ENCODE peak calls at places on chromosome 7, in four cellular contexts. One of them, this sample, is unnamed.

GRCh38 chr7:98551541-98552273 is 65.4 kb upstream of the NPTX2 start:
- DNase-seq in GM12891: no peak
- DNase-seq in GM12878: no peak
- DNase-seq in GM12892: no peak
- DNase-seq in this sample: no peak

GRCh38 chr7:69795932-69796331 is 197.7 kb downstream of the AUTS2 start:
- DNase-seq in GM12891: no peak
- DNase-seq in GM12878: no peak
- DNase-seq in GM12892: no peak
- DNase-seq in this sample: no peak

GRCh38 chr7:147400221-147400689 is 1190.3 kb upstream of the C7orf33 start:
- DNase-seq in GM12891: no peak
- DNase-seq in GM12878: no peak
- DNase-seq in GM12892: no peak
- DNase-seq in this sample: no peak

GRCh38 chr7:151077705-151078232 is 2.8 kb downstream of the FASTK start:
- DNase-seq in GM12891: no peak
- DNase-seq in GM12878: no peak
- DNase-seq in GM12892: no peak
- DNase-seq in this sample: no peak

GRCh38 chr7:120272261-120272895 is 597 bp upstream of the KCND2 start:
- DNase-seq in GM12891: peak
- DNase-seq in GM12878: peak
- DNase-seq in GM12892: peak
- DNase-seq in this sample: no peak

GRCh38 chr7:23067271-23067670 is 38.3 kb upstream of the KLHL7 start:
- DNase-seq in GM12891: no peak
- DNase-seq in GM12878: no peak
- DNase-seq in GM12892: no peak
- DNase-seq in this sample: no peak

GRCh38 chr7:79132844-79133451 is 320.5 kb downstream of the MAGI2 start:
- DNase-seq in GM12891: no peak
- DNase-seq in GM12878: no peak
- DNase-seq in GM12892: no peak
- DNase-seq in this sample: peak

GRCh38 chr7:141362580-141363435 is 188.4 kb upstream of the AGK start:
- DNase-seq in GM12891: no peak
- DNase-seq in GM12878: no peak
- DNase-seq in GM12892: no peak
- DNase-seq in this sample: no peak

GRCh38 chr7:45147858-45148652 is 9.5 kb upstream of the RAMP3 start:
- DNase-seq in GM12891: no peak
- DNase-seq in GM12878: no peak
- DNase-seq in GM12892: no peak
- DNase-seq in this sample: no peak

DNA sequence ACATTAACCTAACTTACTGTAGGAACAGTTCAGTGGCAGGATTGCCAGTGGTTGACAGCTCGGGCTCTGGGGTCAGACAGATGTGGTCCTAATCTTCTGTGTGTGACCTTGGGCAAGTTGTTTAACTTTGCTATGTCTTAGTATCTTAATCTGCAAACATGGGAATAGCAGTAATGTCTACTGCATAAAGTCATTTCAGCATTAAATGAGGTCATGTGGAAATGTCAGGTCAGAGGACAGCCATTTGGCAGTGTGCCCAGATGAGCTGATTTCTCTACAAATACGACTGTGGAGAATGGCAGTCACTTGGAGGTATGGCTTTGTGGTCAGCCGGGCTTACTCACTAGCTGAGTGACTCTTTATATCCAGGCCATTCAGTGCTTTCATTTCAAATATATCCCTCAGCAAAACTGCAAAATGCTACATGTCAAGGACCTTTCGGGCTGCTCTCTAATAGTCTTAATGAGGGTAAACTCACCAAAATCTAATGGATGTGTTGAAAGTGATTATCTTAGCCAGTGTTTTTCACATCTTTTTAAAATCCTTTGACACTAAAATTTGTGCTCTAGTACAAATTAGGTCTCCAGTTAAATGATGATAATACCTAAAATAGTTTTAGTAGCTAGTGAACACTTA is 171.4 kb downstream of the ST7 start:
- DNase-seq in GM12891: no peak
- DNase-seq in GM12878: peak
- DNase-seq in GM12892: no peak
- DNase-seq in this sample: peak
- TF ChIP-seq POLR2AphosphoS5 in GM12891: peak
- TF ChIP-seq POLR2AphosphoS5 in GM12878: no peak
- TF ChIP-seq POLR2AphosphoS5 in GM12892: no peak
- TF ChIP-seq POLR2AphosphoS5 in this sample: peak

DNA sequence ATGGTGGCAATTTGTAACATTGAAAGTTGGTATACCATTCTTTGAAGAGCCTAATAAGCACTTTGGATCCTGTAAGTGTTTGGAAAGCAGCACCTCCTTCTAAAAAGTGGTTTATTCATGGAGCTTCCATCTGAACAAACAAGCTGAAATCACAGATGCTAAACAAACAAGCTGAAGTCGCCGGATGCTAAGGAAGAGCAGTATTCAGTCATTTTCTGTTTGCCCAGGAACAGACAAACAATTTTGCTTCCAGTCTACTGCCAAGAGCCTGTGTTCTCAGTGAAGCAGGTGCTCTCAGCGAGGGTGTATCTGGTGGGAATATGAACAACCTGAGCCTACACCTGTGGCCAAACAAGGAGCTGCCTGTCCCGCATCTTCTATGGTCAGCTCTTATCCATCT is 6.3 kb downstream of the COL28A1 start:
- DNase-seq in GM12891: no peak
- DNase-seq in GM12878: no peak
- DNase-seq in GM12892: no peak
- DNase-seq in this sample: no peak
- TF ChIP-seq POLR2AphosphoS5 in GM12891: no peak
- TF ChIP-seq POLR2AphosphoS5 in GM12878: no peak
- TF ChIP-seq POLR2AphosphoS5 in GM12892: no peak
- TF ChIP-seq POLR2AphosphoS5 in this sample: no peak

GRCh38 chr7:1087462-1087809 is 477 bp upstream of the GPER1 start:
- DNase-seq in GM12891: no peak
- DNase-seq in GM12878: no peak
- DNase-seq in GM12892: no peak
- DNase-seq in this sample: no peak

GRCh38 chr7:1085910-1086421 is 1.9 kb upstream of the GPER1 start:
- DNase-seq in GM12891: no peak
- DNase-seq in GM12878: no peak
- DNase-seq in GM12892: no peak
- DNase-seq in this sample: no peak

GRCh38 chr7:1086588-1087461 is 1.1 kb upstream of the GPER1 start:
- DNase-seq in GM12891: peak
- DNase-seq in GM12878: no peak
- DNase-seq in GM12892: peak
- DNase-seq in this sample: no peak

GRCh38 chr7:1090236-1090635 is 2.3 kb downstream of the GPER1 start:
- DNase-seq in GM12891: no peak
- DNase-seq in GM12878: no peak
- DNase-seq in GM12892: no peak
- DNase-seq in this sample: no peak

DNA sequence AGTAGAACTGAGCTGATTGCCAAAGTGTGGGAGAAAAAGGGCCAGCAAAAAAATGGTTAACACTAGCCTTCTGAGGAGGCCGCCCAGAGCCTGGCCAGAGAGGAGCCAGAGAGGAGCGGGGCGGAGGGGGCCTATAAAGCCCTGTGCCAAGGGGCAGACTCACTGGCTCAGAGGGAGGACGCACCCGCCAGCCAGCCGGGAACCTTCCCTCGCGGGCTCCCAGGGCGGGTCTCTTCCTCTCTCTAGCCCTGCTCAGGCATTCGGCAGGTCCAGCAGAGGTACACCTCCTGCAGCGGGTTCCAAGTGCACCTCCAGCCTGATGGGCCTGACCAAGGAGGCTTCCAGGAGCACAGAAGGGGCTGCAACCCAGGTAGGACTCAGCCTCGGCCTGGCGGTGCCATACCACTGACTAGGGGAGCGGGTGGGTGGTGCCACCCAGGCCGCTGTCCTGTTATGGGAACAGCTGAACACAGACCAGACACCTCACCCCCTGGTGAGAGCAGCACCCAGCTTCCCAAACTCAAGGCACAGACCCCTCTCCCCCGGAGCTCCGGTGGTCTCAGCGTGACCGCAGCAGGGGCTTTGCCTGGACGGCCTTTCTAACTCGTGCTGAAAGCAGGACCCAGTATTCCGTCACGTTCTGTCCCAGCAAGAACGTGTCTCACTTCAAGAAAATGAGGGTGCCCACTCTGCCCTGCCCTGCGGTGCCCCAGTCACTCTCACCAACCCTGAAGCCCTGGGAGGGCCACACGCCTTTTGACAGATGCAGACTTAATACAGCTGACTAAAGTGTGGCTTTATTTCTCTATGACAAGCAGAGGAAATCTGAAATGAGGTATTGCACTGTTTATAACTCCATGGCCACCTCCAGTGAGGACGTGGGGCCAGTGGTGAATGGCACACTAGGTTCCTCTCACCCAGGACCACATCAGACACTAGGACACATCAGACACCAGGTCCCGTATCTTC is at the start of gene GPER1:
- DNase-seq in GM12891: no peak
- DNase-seq in GM12878: no peak
- DNase-seq in GM12892: no peak
- DNase-seq in this sample: no peak
- TF ChIP-seq POLR2AphosphoS5 in GM12891: no peak
- TF ChIP-seq POLR2AphosphoS5 in GM12878: no peak
- TF ChIP-seq POLR2AphosphoS5 in GM12892: no peak
- TF ChIP-seq POLR2AphosphoS5 in this sample: no peak

DNA sequence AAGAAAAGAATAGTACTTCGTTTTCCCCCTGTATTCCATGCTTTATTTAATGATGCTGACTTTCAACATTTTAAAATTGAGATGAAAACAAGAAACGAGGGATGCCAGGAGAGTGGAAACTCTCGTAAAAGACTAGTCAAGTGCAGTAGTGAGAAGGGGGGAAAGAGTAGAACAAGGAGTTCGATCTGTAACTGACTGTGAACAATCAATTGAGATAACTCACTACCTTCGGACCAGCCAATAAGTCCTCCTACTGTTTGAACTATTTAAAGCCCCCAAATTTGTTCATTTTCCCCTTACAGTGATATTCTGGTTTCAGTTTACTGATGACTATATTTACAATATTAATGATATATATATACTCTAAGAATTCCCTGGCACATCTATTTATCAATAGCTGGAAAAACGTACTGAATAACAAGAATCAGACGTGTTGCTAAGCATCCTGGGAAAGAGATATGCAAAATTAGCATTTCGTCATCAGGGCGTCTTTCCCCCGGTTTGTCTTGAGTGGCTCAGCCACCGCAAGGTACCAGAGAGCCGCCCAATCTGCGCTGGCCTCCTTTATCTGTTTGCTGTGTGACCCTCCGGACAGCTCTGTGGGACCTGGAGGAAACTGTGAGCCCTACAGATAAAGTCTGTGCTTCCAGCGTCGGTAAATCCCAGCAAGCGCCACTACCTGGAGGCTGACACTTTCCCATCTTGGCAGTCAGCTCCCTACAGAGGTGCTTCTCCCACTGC is 41.1 kb downstream of the PDIA4 start:
- DNase-seq in GM12891: peak
- DNase-seq in GM12878: peak
- DNase-seq in GM12892: peak
- DNase-seq in this sample: peak
- TF ChIP-seq POLR2AphosphoS5 in GM12891: no peak
- TF ChIP-seq POLR2AphosphoS5 in GM12878: no peak
- TF ChIP-seq POLR2AphosphoS5 in GM12892: no peak
- TF ChIP-seq POLR2AphosphoS5 in this sample: no peak

GRCh38 chr7:159013181-159013690 is 131.4 kb downstream of the VIPR2 start:
- DNase-seq in GM12891: no peak
- DNase-seq in GM12878: no peak
- DNase-seq in GM12892: no peak
- DNase-seq in this sample: no peak

GRCh38 chr7:159013825-159014289 is 130.8 kb downstream of the VIPR2 start:
- DNase-seq in GM12891: no peak
- DNase-seq in GM12878: no peak
- DNase-seq in GM12892: no peak
- DNase-seq in this sample: no peak

GRCh38 chr7:159014297-159015062 is 130.2 kb downstream of the VIPR2 start:
- DNase-seq in GM12891: no peak
- DNase-seq in GM12878: no peak
- DNase-seq in GM12892: no peak
- DNase-seq in this sample: no peak

GRCh38 chr7:159010951-159011820 is 133.5 kb downstream of the VIPR2 start:
- DNase-seq in GM12891: no peak
- DNase-seq in GM12878: no peak
- DNase-seq in GM12892: no peak
- DNase-seq in this sample: no peak

DNA sequence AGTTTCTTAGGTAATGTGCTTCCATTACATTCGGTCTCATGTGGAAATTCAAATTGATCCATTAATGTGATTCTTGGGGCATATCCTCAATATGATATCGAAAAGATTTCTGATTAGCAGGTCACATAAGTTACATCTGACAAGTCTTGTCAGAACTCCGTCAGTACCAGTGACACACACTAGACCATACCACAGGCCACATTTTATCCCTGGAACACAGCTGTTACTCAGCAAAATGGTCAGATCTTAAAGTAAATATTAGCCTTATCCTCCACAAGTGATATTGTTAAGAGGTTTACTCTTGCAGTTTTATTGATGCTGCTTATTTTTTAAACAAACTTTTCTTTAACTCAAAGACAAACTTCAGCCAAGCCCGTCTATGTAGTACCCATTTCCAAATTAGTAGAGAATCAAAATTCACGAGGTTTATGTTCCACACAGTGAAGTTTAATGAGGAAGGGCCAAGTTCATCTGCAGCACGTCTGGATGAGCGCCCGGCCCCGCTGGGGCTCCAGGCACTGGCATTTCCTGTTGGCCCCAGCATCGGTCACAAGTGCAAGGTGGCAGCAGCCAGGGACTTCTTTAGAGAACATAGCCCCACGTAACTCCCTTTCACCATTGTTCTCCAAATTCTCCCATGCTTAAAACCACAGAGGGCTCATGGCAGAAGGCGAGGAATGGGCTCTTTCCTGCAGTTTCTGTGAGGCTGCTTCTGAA is 132.2 kb downstream of the VIPR2 start:
- DNase-seq in GM12891: no peak
- DNase-seq in GM12878: no peak
- DNase-seq in GM12892: no peak
- DNase-seq in this sample: no peak
- TF ChIP-seq POLR2AphosphoS5 in GM12891: no peak
- TF ChIP-seq POLR2AphosphoS5 in GM12878: no peak
- TF ChIP-seq POLR2AphosphoS5 in GM12892: no peak
- TF ChIP-seq POLR2AphosphoS5 in this sample: peak

This sample was measured in Panc1.